ENCODE peak calls at places on chromosomes 1 and 21, in nine cellular contexts. P, V, W, B, I, R, G, S and T are unnamed samples.

GRCh38 chr1:48785869-48786268 is 9.2 kb upstream of the BEND5 start:
- DNase-seq in P (no peak), V (no peak), W (no peak), B (no peak), I (no peak), R (no peak), G (no peak), S (no peak), T (no peak)

GRCh38 chr1:31976401-31976800 is 37.3 kb upstream of the KHDRBS1 start:
- DNase-seq in P (no peak), V (no peak), W (no peak), B (no peak), I (no peak), R (peak), G (no peak), S (no peak), T (no peak)

GRCh38 chr1:210700511-210700910 is 371.8 kb downstream of the HHAT start:
- DNase-seq in P (no peak), V (no peak), W (no peak), B (no peak), I (no peak), R (no peak), G (no peak), S (no peak), T (no peak)

GRCh38 chr1:169062152-169062551 is 44.3 kb upstream of the ATP1B1 start:
- DNase-seq in P (no peak), V (no peak), W (no peak), B (no peak), I (no peak), R (no peak), G (no peak), S (no peak), T (no peak)

GRCh38 chr1:228753236-228753741 is 18.0 kb downstream of the RHOU start:
- DNase-seq in P (no peak), V (no peak), W (no peak), B (no peak), I (no peak), R (no peak), G (no peak), S (no peak), T (no peak)

GRCh38 chr1:9355503-9355902 is 62.8 kb downstream of the SPSB1 start:
- DNase-seq in P (no peak), V (no peak), W (no peak), B (no peak), I (no peak), R (no peak), G (no peak), S (no peak), T (no peak)

GRCh38 chr1:109444376-109444775 is 18.1 kb upstream of the PSMA5 start:
- DNase-seq in P (no peak), V (no peak), W (no peak), B (no peak), I (no peak), R (no peak), G (no peak), S (no peak), T (no peak)

GRCh38 chr1:241716915-241717651 is 65.0 kb downstream of the WDR64 start:
- DNase-seq in P (no peak), V (no peak), W (no peak), B (no peak), I (no peak), R (peak), G (no peak), S (no peak), T (no peak)

GRCh38 chr1:213397638-213398037 is 346.6 kb downstream of the RPS6KC1 start:
- DNase-seq in P (no peak), V (no peak), W (no peak), B (no peak), I (no peak), R (no peak), G (no peak), S (no peak), T (no peak)

GRCh38 chr1:17251699-17252376 is 2.9 kb downstream of the PADI3 start:
- DNase-seq in P (no peak), V (peak), W (no peak), B (no peak), I (no peak), R (peak), G (no peak), S (peak), T (no peak)

GRCh38 chr1:57632401-57632800 is 208.5 kb upstream of the DAB1 start:
- DNase-seq in P (no peak), V (peak), W (no peak), B (no peak), I (no peak), R (peak), G (no peak), S (peak), T (no peak)

GRCh38 chr1:27527857-27528700 is 38.1 kb upstream of the WASF2 start:
- DNase-seq in P (peak), V (no peak), W (no peak), B (peak), I (no peak), R (peak), G (peak), S (peak), T (no peak)

GRCh38 chr21:42618713-42619112 is 34.7 kb upstream of the PDE9A start:
- DNase-seq in P (no peak), V (no peak), W (no peak), B (peak), I (no peak), R (no peak), G (peak), S (no peak), T (no peak)

GRCh38 chr21:37877888-37878684 is 38.2 kb downstream of the KCNJ6 start:
- DNase-seq in P (no peak), V (no peak), W (no peak), B (no peak), I (no peak), R (no peak), G (no peak), S (no peak), T (no peak)

GRCh38 chr1:105427543-105427942 is 1628.9 kb upstream of the PRMT6 start:
- DNase-seq in P (no peak), V (no peak), W (no peak), B (no peak), I (no peak), R (peak), G (no peak), S (no peak), T (no peak)

GRCh38 chr1:52266507-52266906 is 99.5 kb downstream of the CC2D1B start:
- DNase-seq in P (no peak), V (no peak), W (no peak), B (no peak), I (no peak), R (no peak), G (no peak), S (no peak), T (no peak)

GRCh38 chr1:177256153-177256814 is 85.5 kb downstream of the BRINP2 start:
- DNase-seq in P (peak), V (peak), W (peak), B (peak), I (no peak), R (peak), G (peak), S (peak), T (peak)

GRCh38 chr1:116769561-116769977 is 15.3 kb downstream of the CD2 start:
- DNase-seq in P (no peak), V (no peak), W (no peak), B (peak), I (no peak), R (peak), G (peak), S (peak), T (no peak)

GRCh38 chr21:26717146-26717739 is 128.0 kb downstream of the ADAMTS1 start:
- DNase-seq in P (no peak), V (no peak), W (no peak), B (peak), I (no peak), R (peak), G (no peak), S (peak), T (no peak)

GRCh38 chr1:36881071-36881405 is 153.3 kb downstream of the GRIK3 start:
- DNase-seq in P (no peak), V (no peak), W (no peak), B (no peak), I (no peak), R (no peak), G (no peak), S (no peak), T (no peak)

GRCh38 chr1:192887426-192887825 is 78.6 kb downstream of the RGS2 start:
- DNase-seq in P (no peak), V (no peak), W (no peak), B (no peak), I (no peak), R (no peak), G (no peak), S (no peak), T (no peak)

GRCh38 chr1:17816511-17816910 is 61.4 kb downstream of the ACTL8 start:
- DNase-seq in P (no peak), V (no peak), W (no peak), B (no peak), I (no peak), R (no peak), G (no peak), S (no peak), T (no peak)

GRCh38 chr21:36901575-36901974 is 64.9 kb downstream of the HLCS start:
- DNase-seq in P (no peak), V (no peak), W (no peak), B (no peak), I (no peak), R (no peak), G (no peak), S (no peak), T (no peak)

GRCh38 chr1:208461680-208462079 is 217.5 kb upstream of the PLXNA2 start:
- DNase-seq in P (no peak), V (no peak), W (no peak), B (no peak), I (no peak), R (peak), G (no peak), S (no peak), T (no peak)
- TF ChIP-seq CTCF in P (no peak), V (peak), W (peak), B (peak), I (peak), R (peak), G (no peak), S (no peak), T (no peak)

DNA sequence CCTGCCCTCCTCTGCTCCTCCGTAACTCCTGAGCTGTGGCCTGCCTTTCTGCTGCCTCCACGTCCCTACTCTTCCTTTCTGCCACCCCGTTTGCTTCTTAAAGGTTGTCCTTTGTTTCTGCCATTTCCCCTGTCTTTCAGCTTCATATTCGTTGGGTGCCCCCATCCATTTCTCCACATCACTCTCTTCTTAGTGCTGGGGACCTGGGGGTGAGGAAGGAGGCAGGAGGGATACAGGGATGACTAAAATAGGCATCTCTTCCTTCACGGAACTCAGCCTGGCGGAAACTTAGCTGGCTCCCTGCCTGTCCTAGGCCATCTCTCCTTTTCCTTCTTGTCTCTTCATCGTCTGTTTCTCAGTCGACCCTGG is 67.0 kb upstream of the CD1D start:
- DNase-seq in P (no peak), V (no peak), W (no peak), B (no peak), I (no peak), R (no peak), G (no peak), S (no peak), T (no peak)
- H3K4me3 ChIP-seq in P (no peak), V (peak), W (peak), B (peak), I (peak), R (peak), G (peak), S (peak), T (peak)

GRCh38 chr21:45617021-45617930 is 26.2 kb upstream of the PCBP3 start:
- DNase-seq in P (no peak), V (no peak), W (no peak), B (no peak), I (no peak), R (no peak), G (peak), S (no peak), T (no peak)
- TF ChIP-seq CTCF in P (no peak), V (no peak), W (no peak), B (no peak), I (no peak), R (no peak), G (no peak), S (no peak), T (no peak)

GRCh38 chr1:215581896-215582295 is 14.8 kb downstream of the KCTD3 start:
- DNase-seq in P (no peak), V (no peak), W (no peak), B (no peak), I (no peak), R (no peak), G (no peak), S (no peak), T (no peak)

GRCh38 chr1:215584389-215584788 is 17.3 kb downstream of the KCTD3 start:
- DNase-seq in P (no peak), V (no peak), W (no peak), B (no peak), I (no peak), R (no peak), G (no peak), S (no peak), T (no peak)

DNA sequence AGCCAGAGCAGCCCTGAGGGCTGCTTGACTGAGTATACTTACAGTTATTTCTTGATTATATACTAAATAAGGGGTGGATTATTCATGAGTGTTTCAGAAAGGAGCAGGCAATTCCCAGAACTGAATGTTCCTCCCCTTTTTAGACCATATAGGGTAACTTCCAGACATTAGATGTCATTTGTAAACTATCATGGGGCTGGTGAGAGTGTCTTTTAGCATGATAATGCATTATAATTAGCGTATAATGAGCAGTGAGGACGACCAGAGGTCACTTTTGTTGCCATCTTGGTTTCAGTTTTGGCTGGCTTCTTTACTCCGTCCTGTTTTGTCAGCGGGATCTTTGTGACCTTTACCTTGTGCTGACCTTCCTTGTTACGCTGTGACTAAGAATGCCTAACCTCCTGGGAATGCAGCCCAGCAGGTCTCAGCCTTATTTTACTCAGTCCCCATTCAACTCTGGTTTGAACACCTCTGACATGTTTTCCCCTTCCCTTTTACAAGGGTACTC is 16.1 kb downstream of the KCTD3 start:
- DNase-seq in P (peak), V (no peak), W (no peak), B (no peak), I (no peak), R (peak), G (peak), S (no peak), T (no peak)
- H3K4me3 ChIP-seq in P (no peak), V (no peak), W (no peak), B (no peak), I (peak), R (no peak), G (no peak), S (no peak), T (no peak)

GRCh38 chr1:38615680-38616079 is 243.9 kb downstream of the RRAGC start:
- DNase-seq in P (no peak), V (no peak), W (no peak), B (no peak), I (no peak), R (no peak), G (no peak), S (no peak), T (no peak)
- TF ChIP-seq CTCF in P (no peak), V (no peak), W (no peak), B (peak), I (peak), R (peak), G (no peak), S (no peak), T (peak)

DNA sequence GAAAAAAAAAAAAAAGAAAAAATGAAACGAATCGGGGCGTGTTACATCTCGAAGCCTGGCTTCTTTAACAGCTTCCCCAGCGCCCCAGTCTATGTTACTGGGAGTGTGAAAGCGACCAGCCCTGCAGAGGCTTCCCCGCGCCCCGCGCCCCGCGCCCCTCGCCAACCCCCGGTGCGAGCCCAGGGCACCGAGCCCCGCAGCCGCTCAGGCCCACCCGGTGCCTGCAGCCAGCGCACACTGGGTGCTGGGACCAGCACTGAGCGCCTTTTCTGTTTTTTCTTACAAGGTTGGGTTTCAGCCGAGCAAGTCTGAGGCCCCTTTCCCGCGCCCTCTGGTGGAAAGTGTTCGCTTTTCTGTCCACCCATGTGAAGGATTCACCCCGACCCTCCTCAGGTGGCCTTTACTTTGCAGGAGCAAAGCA is 42.1 kb upstream of the ZNF496 start:
- DNase-seq in P (peak), V (no peak), W (peak), B (peak), I (no peak), R (peak), G (peak), S (peak), T (no peak)
- H3K4me3 ChIP-seq in P (no peak), V (no peak), W (no peak), B (peak), I (no peak), R (peak), G (peak), S (no peak), T (no peak)